ENCODE peak calls at places on chromosomes 13 and 19, in four cellular contexts. C, N, E and G are unnamed samples.

GRCh38 chr13:99383511-99383921 is 76.3 kb upstream of the GPR183 start:
- DNase-seq in C (no peak), N (no peak), E (no peak), G (no peak)

GRCh38 chr13:113489549-113490495 is 689 bp downstream of the DCUN1D2 start:
- DNase-seq in C (peak), N (no peak), E (no peak), G (no peak)

GRCh38 chr13:101624210-101624922 is 171.9 kb downstream of the ITGBL1 start:
- DNase-seq in C (no peak), N (no peak), E (peak), G (no peak)

GRCh38 chr19:48111280-48111679 is 663 bp upstream of the PLA2G4C start:
- DNase-seq in C (no peak), N (no peak), E (no peak), G (no peak)

GRCh38 chr19:47275866-47276461 is 1.3 kb downstream of the INAFM1 start:
- DNase-seq in C (no peak), N (no peak), E (no peak), G (peak)

GRCh38 chr13:20940083-20940482 is 37.5 kb upstream of the XPO4 start:
- DNase-seq in C (no peak), N (no peak), E (no peak), G (peak)

GRCh38 chr13:45775401-45775963 is 73.4 kb downstream of the CBY2 start:
- DNase-seq in C (no peak), N (no peak), E (no peak), G (no peak)

GRCh38 chr19:58118979-58119733 is 21.1 kb upstream of the ZSCAN18 start:
- DNase-seq in C (no peak), N (no peak), E (no peak), G (no peak)

GRCh38 chr13:73061478-73062275 is 2.9 kb downstream of the KLF5 start:
- DNase-seq in C (no peak), N (no peak), E (no peak), G (no peak)

GRCh38 chr13:113041821-113042335 is 63.7 kb upstream of the F7 start:
- DNase-seq in C (no peak), N (no peak), E (no peak), G (no peak)

GRCh38 chr13:32624441-32624840 is 38.2 kb downstream of the PDS5B start:
- DNase-seq in C (no peak), N (no peak), E (no peak), G (no peak)

GRCh38 chr13:34019870-34020269 is 201.9 kb downstream of the RFC3 start:
- DNase-seq in C (no peak), N (no peak), E (no peak), G (no peak)

GRCh38 chr19:49581007-49581508 is at the start of gene PRRG2:
- DNase-seq in C (no peak), N (no peak), E (no peak), G (no peak)

GRCh38 chr19:46601318-46602224 is at the start of gene CALM3:
- DNase-seq in C (no peak), N (no peak), E (no peak), G (no peak)

GRCh38 chr19:43412441-43412840 is 2.2 kb upstream of the TEX101 start:
- DNase-seq in C (no peak), N (no peak), E (no peak), G (no peak)

GRCh38 chr13:39144941-39145533 is 106.8 kb downstream of the NHLRC3 start:
- DNase-seq in C (no peak), N (peak), E (peak), G (peak)

GRCh38 chr19:33552928-33553279 is 31.3 kb upstream of the PEPD start:
- DNase-seq in C (no peak), N (no peak), E (no peak), G (no peak)

GRCh38 chr13:24348797-24349515 is 39.6 kb downstream of the C1QTNF9 start:
- DNase-seq in C (no peak), N (no peak), E (no peak), G (no peak)

GRCh38 chr19:50266896-50267295 is 62.3 kb downstream of the KCNC3 start:
- DNase-seq in C (peak), N (no peak), E (no peak), G (no peak)

GRCh38 chr13:71864094-71864980 is 2.7 kb downstream of the DACH1 start:
- DNase-seq in C (no peak), N (no peak), E (no peak), G (no peak)

GRCh38 chr19:41570179-41570578 is 5.8 kb upstream of the CEACAM21 start:
- DNase-seq in C (no peak), N (no peak), E (no peak), G (no peak)

GRCh38 chr13:108769213-108770070 is 140.0 kb downstream of the MYO16 start:
- DNase-seq in C (no peak), N (no peak), E (no peak), G (no peak)

GRCh38 chr19:21094347-21095025 is 12.5 kb downstream of the ZNF714 start:
- DNase-seq in C (no peak), N (no peak), E (no peak), G (no peak)

GRCh38 chr13:111315347-111315995 is 5.0 kb upstream of the TEX29 start:
- DNase-seq in C (no peak), N (no peak), E (no peak), G (no peak)

GRCh38 chr13:29849071-29849541 is 1.3 kb downstream of the UBL3 start:
- DNase-seq in C (peak), N (no peak), E (no peak), G (no peak)

GRCh38 chr19:28465317-28466086 is 747.4 kb downstream of the UQCRFS1 start:
- DNase-seq in C (no peak), N (no peak), E (no peak), G (no peak)

GRCh38 chr13:60146491-60146890 is 17.2 kb downstream of the DIAPH3 start:
- DNase-seq in C (no peak), N (peak), E (no peak), G (no peak)

GRCh38 chr19:48935864-48936263 is 2.4 kb downstream of the DHDH start:
- DNase-seq in C (no peak), N (no peak), E (no peak), G (no peak)

GRCh38 chr19:1967087-1967608 is 26.2 kb downstream of the CSNK1G2 start:
- DNase-seq in C (no peak), N (no peak), E (no peak), G (no peak)

GRCh38 chr13:38730332-38730731 is 43.5 kb downstream of the FREM2 start:
- DNase-seq in C (no peak), N (no peak), E (no peak), G (no peak)

GRCh38 chr13:113216165-113217056 is 7.0 kb downstream of the CUL4A start:
- DNase-seq in C (no peak), N (peak), E (no peak), G (no peak)

GRCh38 chr19:7864719-7865074 is 9.5 kb downstream of the PRR36 start:
- DNase-seq in C (no peak), N (no peak), E (no peak), G (no peak)

GRCh38 chr19:10316229-10317044 is 622 bp upstream of the FDX2 start:
- DNase-seq in C (no peak), N (no peak), E (no peak), G (no peak)

GRCh38 chr19:51181377-51181912 is 39.3 kb downstream of the SIGLEC7 start:
- DNase-seq in C (no peak), N (no peak), E (no peak), G (no peak)

GRCh38 chr19:40303765-40304164 is 18.6 kb upstream of the AKT2 start:
- DNase-seq in C (no peak), N (no peak), E (no peak), G (no peak)

GRCh38 chr19:46668662-46669061 is 7.7 kb upstream of the DACT3 start:
- DNase-seq in C (no peak), N (no peak), E (no peak), G (no peak)

GRCh38 chr19:6527893-6528543 is 2.8 kb upstream of the TNFSF9 start:
- DNase-seq in C (no peak), N (no peak), E (no peak), G (no peak)

GRCh38 chr19:37763488-37763887 is 15.9 kb downstream of the ZNF573 start:
- DNase-seq in C (no peak), N (no peak), E (no peak), G (no peak)